ENCODE peak calls at places on chromosomes 11 and 22, in seven cellular contexts. S, D, T, H, Z, I and X are unnamed samples.

GRCh38 chr11:65425105-65425970 is 2.7 kb downstream of the NEAT1 start:
- DNase-seq in Z (peak), S (no peak), T (no peak), H (peak), D (no peak), I (peak), X (peak)

GRCh38 chr11:1072116-1072820 is 2.4 kb upstream of the MUC2 start:
- DNase-seq in I (peak), H (peak), T (no peak), D (peak), S (no peak), Z (no peak), X (no peak)

GRCh38 chr11:1832989-1833365 is 1.8 kb upstream of the SYT8 start:
- DNase-seq in H (no peak), Z (no peak), I (no peak), S (no peak), D (no peak), T (no peak), X (no peak)

GRCh38 chr22:42280140-42280539 is 9.7 kb upstream of the TCF20 start:
- DNase-seq in S (no peak), H (no peak), I (no peak), D (no peak), T (no peak), Z (no peak), X (no peak)

GRCh38 chr11:80503990-80504389 is 1063.2 kb upstream of the TENM4 start:
- DNase-seq in S (no peak), T (no peak), D (no peak), I (no peak), Z (no peak), H (no peak), X (no peak)

GRCh38 chr11:73633999-73634398 is 12.4 kb upstream of the PLEKHB1 start:
- DNase-seq in S (no peak), H (no peak), I (no peak), D (no peak), T (no peak), Z (no peak), X (no peak)

GRCh38 chr11:3120071-3120792 is 44.9 kb downstream of the OSBPL5 start:
- DNase-seq in T (no peak), D (no peak), H (no peak), I (no peak), Z (no peak), S (no peak), X (no peak)

GRCh38 chr11:12090061-12090572 is 20.3 kb upstream of the MICAL2 start:
- DNase-seq in T (no peak), I (peak), Z (no peak), S (peak), H (peak), D (no peak), X (no peak)

GRCh38 chr11:8234425-8234821 is 29.3 kb downstream of the LMO1 start:
- DNase-seq in S (no peak), Z (peak), I (no peak), H (no peak), D (no peak), T (no peak), X (no peak)

GRCh38 chr11:64206457-64207246 is at the start of gene FERMT3:
- DNase-seq in I (no peak), Z (no peak), D (no peak), H (no peak), T (peak), S (no peak), X (no peak)

GRCh38 chr22:49023879-49024774 is 803.5 kb downstream of the BRD1 start:
- DNase-seq in Z (no peak), S (no peak), H (no peak), T (no peak), D (no peak), I (no peak), X (no peak)